ENCODE peak calls at places on chromosomes 4 and X, in eight cellular contexts. L is WERI-Rb-1, G is PC-9, A is MM.1S, N is GM06990, T is left ventricle myocardium inferior, O is mucosa of descending colon, R is psoas muscle. D is an unnamed sample.

GRCh38 chr4:4585012-4585670 is 43.3 kb upstream of the STX18 start:
- DNase-seq in L (no peak), R (no peak), G (peak; percentile 82), N (no peak), A (no peak), T (no peak), O (no peak), D (no peak)

GRCh38 chrX:26586570-26586969 is 370.6 kb downstream of the MAGEB5 start:
- DNase-seq in N (no peak), R (no peak), A (no peak), T (no peak), O (no peak), L (no peak), G (no peak), D (no peak)

GRCh38 chr4:169070895-169071218 is 60.8 kb upstream of the CBR4 start:
- DNase-seq in A (no peak), T (no peak), G (peak; percentile 85), R (no peak), L (no peak), O (peak; percentile 71), N (no peak), D (no peak)

GRCh38 chrX:16604300-16604699 is 45.7 kb upstream of the S100G start:
- DNase-seq in R (no peak), T (no peak), N (no peak), A (no peak), G (no peak), O (no peak), L (no peak), D (no peak)

GRCh38 chrX:39869846-39870601 is 227.7 kb downstream of the BCOR start:
- DNase-seq in N (no peak), O (no peak), T (no peak), R (no peak), A (no peak), G (no peak), L (no peak), D (no peak)

GRCh38 chr4:107757860-107758476 is 37.9 kb upstream of the PAPSS1 start:
- DNase-seq in A (peak; percentile 75), L (no peak), T (no peak), G (no peak), R (no peak), O (no peak), N (no peak), D (no peak)

GRCh38 chrX:107825698-107826285 is at the start of gene MID2:
- DNase-seq in N (no peak), O (peak; percentile 69), G (peak; percentile 74), A (peak; percentile 46), R (peak; percentile 78), L (peak; percentile 25), T (peak; percentile 24), D (peak; percentile 3)

GRCh38 chr4:133152330-133152791 is 3.3 kb downstream of the PCDH10 start:
- DNase-seq in T (no peak), G (no peak), L (no peak), O (no peak), R (no peak), A (no peak), N (no peak), D (peak; percentile 32)

GRCh38 chrX:72100824-72101351 is 30.8 kb downstream of the RTL5 start:
- DNase-seq in A (peak; percentile 58), G (no peak), N (peak; percentile 70), T (no peak), R (no peak), L (no peak), O (peak; percentile 62), D (no peak)

GRCh38 chr4:158521490-158522111 is at the start of gene RXFP1:
- DNase-seq in G (no peak), T (no peak), L (no peak), N (no peak), R (no peak), O (no peak), A (no peak), D (no peak)

GRCh38 chr4:53693408-53693807 is 102.1 kb upstream of the LNX1 start:
- DNase-seq in G (no peak), N (no peak), A (no peak), R (no peak), T (no peak), O (no peak), L (no peak), D (no peak)

GRCh38 chr4:156999175-156999517 is 27.5 kb upstream of the PDGFC start:
- DNase-seq in T (no peak), O (no peak), R (no peak), N (no peak), L (no peak), G (peak; percentile 90), A (no peak), D (peak; percentile 10)

GRCh38 chr4:173807347-173807746 is 277.3 kb upstream of the HAND2 start:
- DNase-seq in O (no peak), N (no peak), G (no peak), R (peak; percentile 62), L (no peak), A (no peak), T (peak; percentile 25), D (no peak)

GRCh38 chr4:33518852-33519251 is 2725.5 kb downstream of the ARAP2 start:
- DNase-seq in A (no peak), G (no peak), N (no peak), O (no peak), R (no peak), T (no peak), L (no peak), D (no peak)

GRCh38 chrX:68894142-68894512 is 65.3 kb downstream of the EFNB1 start:
- DNase-seq in T (no peak), N (no peak), L (no peak), A (no peak), G (no peak), O (no peak), R (peak; percentile 65), D (no peak)

GRCh38 chrX:9897761-9898161 is 69.4 kb upstream of the CLDN34 start:
- DNase-seq in A (no peak), T (no peak), L (no peak), G (no peak), N (no peak), O (no peak), R (no peak), D (no peak)

GRCh38 chr4:665381-665750 is 8.7 kb downstream of the ATP5ME start:
- DNase-seq in R (peak; percentile 26), T (no peak), N (no peak), O (peak; percentile 45), L (no peak), G (no peak), A (no peak), D (peak; percentile 2)

GRCh38 chr4:177380730-177381287 is 61.4 kb downstream of the AGA start:
- DNase-seq in O (no peak), A (no peak), R (no peak), L (peak; percentile 31), N (no peak), G (no peak), T (no peak), D (peak; percentile 56)

DNA sequence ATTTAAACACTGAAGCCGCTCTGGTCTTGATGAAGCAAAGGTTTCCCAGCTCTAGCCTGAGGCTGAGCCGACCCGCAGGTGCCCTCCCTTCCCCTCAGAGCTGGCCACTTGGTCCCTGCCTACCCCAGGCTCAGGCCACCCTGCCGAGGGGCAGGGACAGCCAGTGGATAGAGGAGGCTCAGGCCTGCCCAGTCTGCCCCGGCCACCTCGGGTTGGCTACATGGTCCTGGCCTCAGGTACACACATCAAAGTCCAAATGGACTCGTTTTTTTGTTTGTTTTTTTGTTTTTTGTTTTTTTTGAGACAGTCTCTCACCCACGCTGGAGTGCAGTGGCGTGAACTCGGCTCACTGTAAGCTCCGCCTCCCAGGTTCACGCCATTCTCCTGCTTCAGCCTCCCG is 23.8 kb downstream of the TACC3 start:
- DNase-seq in L (no peak), N (no peak), O (no peak), G (no peak), T (no peak), A (no peak), R (no peak), D (no peak)
- H3K4me3 ChIP-seq in L (no peak overlapping the region), N (no peak overlapping the region), O (no peak overlapping the region), G (no peak overlapping the region), T (no peak overlapping the region), A (no peak overlapping the region), R (no peak overlapping the region), D (no peak overlapping the region)

DNA sequence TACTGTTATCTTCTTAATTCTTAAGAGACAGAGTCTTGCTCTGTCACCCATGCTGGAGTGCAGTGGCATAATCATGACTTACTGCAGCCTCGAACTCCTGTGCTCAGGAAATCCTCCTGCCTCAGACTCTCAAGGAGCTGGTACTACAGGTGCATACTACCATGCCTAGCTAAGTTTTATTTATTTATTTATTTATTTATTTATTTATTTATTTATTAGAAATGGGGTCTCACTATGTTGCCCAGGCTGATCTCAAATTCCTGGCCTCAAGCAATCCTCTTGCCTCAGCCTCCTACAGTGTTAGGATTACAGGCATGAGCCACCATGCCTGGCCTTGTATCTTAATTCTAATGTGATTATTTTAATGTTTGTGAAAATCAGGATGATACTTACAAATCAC is 125.6 kb downstream of the THOC2 start:
- DNase-seq in N (no peak), R (no peak), T (no peak), A (no peak), G (no peak), L (no peak), O (no peak), D (no peak)
- H3K4me3 ChIP-seq in N (no peak overlapping the region), R (no peak overlapping the region), T (no peak overlapping the region), A (no peak overlapping the region), G (no peak overlapping the region), L (no peak overlapping the region), O (no peak overlapping the region), D (no peak overlapping the region)

DNA sequence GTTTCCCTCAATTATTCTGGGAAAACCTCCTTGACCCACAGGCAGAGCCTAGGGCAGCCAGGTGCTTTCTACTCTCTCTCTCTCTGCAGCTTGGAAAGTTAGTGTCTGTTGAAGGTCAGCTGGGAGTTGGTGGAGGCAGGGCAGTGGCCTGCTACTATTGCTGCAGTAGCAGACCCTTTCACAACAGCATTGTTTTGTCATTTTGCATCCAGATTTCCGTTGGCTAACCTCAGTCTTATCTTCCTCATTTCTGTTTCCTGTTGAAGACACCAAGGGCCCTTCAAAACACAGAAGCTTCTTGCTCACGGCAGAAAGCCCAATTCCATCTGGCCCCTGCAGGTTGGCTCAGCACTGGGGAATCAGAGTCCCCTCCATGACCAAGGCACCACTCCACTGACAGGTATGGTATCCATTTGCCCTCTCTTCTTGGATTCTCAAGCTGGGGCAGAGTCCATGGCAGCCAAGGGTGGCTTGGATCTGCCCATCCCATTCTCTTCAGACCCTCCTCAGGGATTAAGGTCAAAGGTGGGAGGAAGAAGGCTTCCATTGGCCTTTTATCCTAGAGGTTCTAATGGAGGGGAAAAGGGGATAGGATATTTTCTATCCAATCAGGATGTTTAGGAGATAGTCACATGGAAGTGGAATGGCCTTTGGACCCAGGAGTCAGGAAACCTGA is 24.6 kb downstream of the VSIG4 start:
- DNase-seq in G (no peak), O (peak; percentile 51), R (no peak), A (peak; percentile 72), N (peak; percentile 59), T (peak; percentile 18), L (no peak), D (no peak)
- H3K4me3 ChIP-seq in G (no peak overlapping the region), O (no peak overlapping the region), R (no peak overlapping the region), A (no peak overlapping the region), N (peak overlapping the region; percentile 31), T (peak overlapping the region; percentile 30), L (no peak overlapping the region), D (no peak overlapping the region)

DNA sequence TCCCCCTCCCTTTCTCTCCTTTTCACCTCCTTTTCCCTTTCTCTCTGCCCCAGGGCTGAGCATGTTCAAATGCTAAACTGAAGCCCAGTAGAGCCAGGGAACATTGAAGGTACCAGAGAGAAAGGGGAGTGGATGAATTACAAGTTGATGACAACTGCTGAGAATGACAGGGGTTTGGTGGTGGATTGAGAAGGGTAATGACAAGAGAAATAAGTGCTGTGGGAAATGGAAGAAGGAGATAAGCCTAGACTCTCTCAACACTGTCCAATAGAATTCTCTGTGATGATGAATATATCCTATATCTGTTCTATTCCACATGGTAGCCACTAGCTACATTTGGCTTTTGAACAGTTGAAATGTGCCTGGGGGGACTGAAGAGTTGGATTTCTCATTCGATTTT is 154.5 kb downstream of the TMEM164 start:
- DNase-seq in L (no peak), A (no peak), T (no peak), R (no peak), N (no peak), G (no peak), O (no peak), D (no peak)
- H3K4me3 ChIP-seq in L (no peak overlapping the region), A (no peak overlapping the region), T (no peak overlapping the region), R (no peak overlapping the region), N (no peak overlapping the region), G (no peak overlapping the region), O (no peak overlapping the region), D (no peak overlapping the region)

D was measured in BE2C.